ENCODE peak calls at places on chromosomes 11 and 22, in nine cellular contexts. H is astrocyte of the cerebellum; P is GM03348; D is hippocampal formation; A is pancreas; I is HS-27A; W is HT-29; Q is effector memory CD4-positive, alpha-beta T cell; S is stimulated activated naive CD8-positive, alpha-beta T cell treated with anti-CD3 and anti-CD28 coated beads, Interleukin-15, Interleukin-2, amounts not matched to agents 100 U/mL and 50 U/mL, for 24 hours. M is an unnamed sample.

GRCh38 chr11:86916330-86916729 is 38.9 kb downstream of the FZD4 start:
- DNase-seq in H (peak; percentile 79), P (peak; percentile 76), D (no peak), A (no peak), I (peak; percentile 82), W (peak; percentile 20), Q (no peak), S (no peak), M (no peak)

GRCh38 chr11:12150831-12151382 is 40.5 kb downstream of the MICAL2 start:
- DNase-seq in H (no peak), P (no peak), D (peak; percentile 60), A (no peak), I (no peak), W (no peak), Q (no peak), S (peak; percentile 64), M (peak; percentile 34)

GRCh38 chr11:70206226-70206785 is 3.2 kb downstream of the FADD start:
- DNase-seq in H (no peak), P (no peak), D (no peak), A (no peak), I (no peak), W (no peak), Q (no peak), S (no peak), M (no peak)

GRCh38 chr11:120273432-120273831 is 33.5 kb downstream of the POU2F3 start:
- DNase-seq in H (no peak), P (peak; percentile 39), D (no peak), A (no peak), I (no peak), W (no peak), Q (no peak), S (no peak), M (no peak)

GRCh38 chr11:36257351-36257750 is 31.9 kb downstream of the COMMD9 start:
- DNase-seq in H (no peak), P (no peak), D (no peak), A (no peak), I (no peak), W (no peak), Q (no peak), S (no peak), M (no peak)

GRCh38 chr11:64769283-64769682 is 9.1 kb downstream of the SF1 start:
- DNase-seq in H (no peak), P (no peak), D (no peak), A (no peak), I (no peak), W (no peak), Q (no peak), S (no peak), M (no peak)

GRCh38 chr22:45083659-45084305 is 74.0 kb upstream of the PHF21B start:
- DNase-seq in H (peak; percentile 34), P (peak; percentile 70), D (no peak), A (no peak), I (no peak), W (no peak), Q (no peak), S (peak; percentile 11), M (no peak)

GRCh38 chr11:102157219-102157618 is 47.0 kb downstream of the YAP1 start:
- DNase-seq in H (peak; percentile 65), P (peak; percentile 17), D (no peak), A (peak; percentile 50), I (no peak), W (peak; percentile 74), Q (no peak), S (no peak), M (peak; percentile 95)

GRCh38 chr11:18253222-18253621 is 4.8 kb upstream of the SAA2 start:
- DNase-seq in H (no peak), P (no peak), D (no peak), A (no peak), I (no peak), W (no peak), Q (no peak), S (no peak), M (no peak)

GRCh38 chr11:72314600-72315386 is 70.8 kb upstream of the PHOX2A start:
- DNase-seq in H (no peak), P (no peak), D (no peak), A (no peak), I (no peak), W (no peak), Q (no peak), S (no peak), M (no peak)

GRCh38 chr11:77085652-77086051 is 17.0 kb upstream of the OMP start:
- DNase-seq in H (no peak), P (no peak), D (no peak), A (peak; percentile 1), I (no peak), W (no peak), Q (no peak), S (no peak), M (no peak)

GRCh38 chr22:18968011-18968749 is 32.1 kb upstream of the PRODH start:
- DNase-seq in H (no peak), P (peak; percentile 70), D (no peak), A (peak; percentile 57), I (no peak), W (peak; percentile 6), Q (no peak), S (peak; percentile 36), M (no peak)

GRCh38 chr11:73650400-73650799 is 4.0 kb downstream of the PLEKHB1 start:
- DNase-seq in H (no peak), P (no peak), D (no peak), A (no peak), I (no peak), W (no peak), Q (no peak), S (no peak), M (no peak)

GRCh38 chr11:132655187-132655855 is 877.0 kb downstream of the OPCML start:
- DNase-seq in H (no peak), P (peak; percentile 68), D (no peak), A (no peak), I (no peak), W (no peak), Q (no peak), S (no peak), M (no peak)

GRCh38 chr11:32312865-32313403 is 122.4 kb downstream of the WT1 start:
- DNase-seq in H (no peak), P (peak; percentile 81), D (peak; percentile 31), A (peak; percentile 3), I (no peak), W (peak; percentile 81), Q (no peak), S (peak; percentile 19), M (peak; percentile 80)

GRCh38 chr11:131696584-131697120 is 326.2 kb downstream of the NTM start:
- DNase-seq in H (no peak), P (no peak), D (no peak), A (no peak), I (no peak), W (no peak), Q (no peak), S (no peak), M (no peak)

GRCh38 chr11:46920709-46921108 is 2.4 kb upstream of the LRP4 start:
- DNase-seq in H (peak; percentile 91), P (peak; percentile 93), D (no peak), A (no peak), I (peak; percentile 60), W (no peak), Q (no peak), S (no peak), M (no peak)

GRCh38 chr11:110130642-110131238 is 37.5 kb downstream of the ZC3H12C start:
- DNase-seq in H (peak; percentile 23), P (no peak), D (no peak), A (no peak), I (no peak), W (no peak), Q (no peak), S (no peak), M (no peak)

GRCh38 chr22:33274941-33275443 is 216.8 kb upstream of the SYN3 start:
- DNase-seq in H (no peak), P (no peak), D (no peak), A (no peak), I (no peak), W (no peak), Q (no peak), S (no peak), M (no peak)

GRCh38 chr11:133936136-133936535 is 20.6 kb downstream of the IGSF9B start:
- DNase-seq in H (no peak), P (no peak), D (no peak), A (no peak), I (no peak), W (no peak), Q (no peak), S (no peak), M (no peak)

GRCh38 chr11:127027000-127027399 is 26.4 kb upstream of the KIRREL3 start:
- DNase-seq in H (no peak), P (no peak), D (no peak), A (no peak), I (no peak), W (no peak), Q (no peak), S (no peak), M (no peak)

GRCh38 chr22:48836673-48837340 is 990.9 kb downstream of the BRD1 start:
- DNase-seq in H (no peak), P (no peak), D (no peak), A (no peak), I (no peak), W (no peak), Q (no peak), S (no peak), M (no peak)

GRCh38 chr11:80651004-80651403 is 1210.2 kb upstream of the TENM4 start:
- DNase-seq in H (no peak), P (no peak), D (no peak), A (no peak), I (no peak), W (no peak), Q (no peak), S (no peak), M (no peak)

GRCh38 chr11:1916986-1917522 is 2.4 kb upstream of the TNNT3 start:
- DNase-seq in H (no peak), P (no peak), D (no peak), A (no peak), I (no peak), W (no peak), Q (no peak), S (no peak), M (no peak)

GRCh38 chr22:18978506-18978905 is 42.4 kb upstream of the PRODH start:
- DNase-seq in H (no peak), P (no peak), D (no peak), A (no peak), I (no peak), W (no peak), Q (no peak), S (no peak), M (no peak)

GRCh38 chr11:573146-573759 is 3.0 kb upstream of the PHRF1 start:
- DNase-seq in H (no peak), P (no peak), D (no peak), A (no peak), I (no peak), W (no peak), Q (no peak), S (no peak), M (no peak)

GRCh38 chr11:74522776-74523175 is 29.3 kb upstream of the LIPT2 start:
- DNase-seq in H (no peak), P (no peak), D (no peak), A (no peak), I (no peak), W (no peak), Q (no peak), S (no peak), M (no peak)

GRCh38 chr11:68549789-68550484 is 89.4 kb downstream of the PPP6R3 start:
- DNase-seq in H (peak; percentile 18), P (peak; percentile 64), D (no peak), A (no peak), I (no peak), W (no peak), Q (no peak), S (peak; percentile 14), M (no peak)

GRCh38 chr22:50220603-50221409 is 20.0 kb downstream of the SELENOO start:
- DNase-seq in H (no peak), P (no peak), D (no peak), A (no peak), I (no peak), W (no peak), Q (no peak), S (no peak), M (no peak)

GRCh38 chr22:50302041-50302541 is 5.4 kb downstream of the PLXNB2 start:
- DNase-seq in H (no peak), P (peak; percentile 69), D (no peak), A (no peak), I (no peak), W (peak; percentile 23), Q (no peak), S (no peak), M (no peak)

M was measured in SK-MEL-5.